ENCODE peak calls at places on chromosomes 13 and 19, in five cellular contexts. One of them, this sample, is unnamed.

GRCh38 chr13:91247768-91248167 is 99.7 kb upstream of the MIR17HG start:
- DNase-seq in neural crest cell: no peak
- DNase-seq in T-helper 9 cell: no peak
- DNase-seq in stimulated activated CD4-positive, alpha-beta T cell treated with anti-CD3 and anti-CD28 coated beads, Interleukin-4, amount 100 ng/mL, for 48 hours: no peak
- DNase-seq in NCI-H460: no peak
- DNase-seq in this sample: no peak

GRCh38 chr13:42525035-42525504 is 48.9 kb upstream of the TNFSF11 start:
- DNase-seq in stimulated activated CD4-positive, alpha-beta T cell treated with anti-CD3 and anti-CD28 coated beads, Interleukin-4, amount 100 ng/mL, for 48 hours: no peak
- DNase-seq in neural crest cell: no peak
- DNase-seq in T-helper 9 cell: no peak
- DNase-seq in NCI-H460: no peak
- DNase-seq in this sample: no peak

GRCh38 chr19:35194022-35194984 is 34.2 kb downstream of the FAM187B start:
- DNase-seq in NCI-H460: no peak
- DNase-seq in neural crest cell: no peak
- DNase-seq in stimulated activated CD4-positive, alpha-beta T cell treated with anti-CD3 and anti-CD28 coated beads, Interleukin-4, amount 100 ng/mL, for 48 hours: no peak
- DNase-seq in T-helper 9 cell: no peak
- DNase-seq in this sample: no peak

GRCh38 chr13:94673841-94674240 is 38.5 kb downstream of the SOX21 start:
- DNase-seq in neural crest cell: no peak
- DNase-seq in stimulated activated CD4-positive, alpha-beta T cell treated with anti-CD3 and anti-CD28 coated beads, Interleukin-4, amount 100 ng/mL, for 48 hours: no peak
- DNase-seq in NCI-H460: no peak
- DNase-seq in T-helper 9 cell: no peak
- DNase-seq in this sample: no peak

GRCh38 chr13:96779691-96780090 is 214.6 kb downstream of the OXGR1 start:
- DNase-seq in T-helper 9 cell: no peak
- DNase-seq in neural crest cell: no peak
- DNase-seq in stimulated activated CD4-positive, alpha-beta T cell treated with anti-CD3 and anti-CD28 coated beads, Interleukin-4, amount 100 ng/mL, for 48 hours: no peak
- DNase-seq in NCI-H460: no peak
- DNase-seq in this sample: no peak

GRCh38 chr19:6374179-6374709 is 1.5 kb downstream of the PSPN start:
- DNase-seq in stimulated activated CD4-positive, alpha-beta T cell treated with anti-CD3 and anti-CD28 coated beads, Interleukin-4, amount 100 ng/mL, for 48 hours: no peak
- DNase-seq in NCI-H460: no peak
- DNase-seq in T-helper 9 cell: no peak
- DNase-seq in neural crest cell: no peak
- DNase-seq in this sample: no peak

GRCh38 chr19:8209111-8209964 is at the start of gene CERS4:
- DNase-seq in neural crest cell: peak
- DNase-seq in T-helper 9 cell: peak
- DNase-seq in NCI-H460: peak
- DNase-seq in stimulated activated CD4-positive, alpha-beta T cell treated with anti-CD3 and anti-CD28 coated beads, Interleukin-4, amount 100 ng/mL, for 48 hours: peak
- DNase-seq in this sample: peak

GRCh38 chr19:45528744-45529453 is 21.6 kb downstream of the VASP start:
- DNase-seq in neural crest cell: no peak
- DNase-seq in NCI-H460: no peak
- DNase-seq in T-helper 9 cell: no peak
- DNase-seq in stimulated activated CD4-positive, alpha-beta T cell treated with anti-CD3 and anti-CD28 coated beads, Interleukin-4, amount 100 ng/mL, for 48 hours: no peak
- DNase-seq in this sample: no peak

GRCh38 chr13:44355643-44356042 is 18.0 kb upstream of the SERP2 start:
- DNase-seq in T-helper 9 cell: no peak
- DNase-seq in NCI-H460: no peak
- DNase-seq in neural crest cell: no peak
- DNase-seq in stimulated activated CD4-positive, alpha-beta T cell treated with anti-CD3 and anti-CD28 coated beads, Interleukin-4, amount 100 ng/mL, for 48 hours: no peak
- DNase-seq in this sample: no peak

GRCh38 chr19:39998511-39998910 is 1.7 kb downstream of the ZNF546 start:
- DNase-seq in stimulated activated CD4-positive, alpha-beta T cell treated with anti-CD3 and anti-CD28 coated beads, Interleukin-4, amount 100 ng/mL, for 48 hours: no peak
- DNase-seq in T-helper 9 cell: no peak
- DNase-seq in neural crest cell: no peak
- DNase-seq in NCI-H460: no peak
- DNase-seq in this sample: no peak

GRCh38 chr19:36687214-36688056 is at the start of gene ZNF567:
- DNase-seq in NCI-H460: peak
- DNase-seq in neural crest cell: peak
- DNase-seq in stimulated activated CD4-positive, alpha-beta T cell treated with anti-CD3 and anti-CD28 coated beads, Interleukin-4, amount 100 ng/mL, for 48 hours: peak
- DNase-seq in T-helper 9 cell: peak
- DNase-seq in this sample: peak

GRCh38 chr19:17183858-17184271 is 31.3 kb upstream of the USE1 start:
- DNase-seq in neural crest cell: no peak
- DNase-seq in stimulated activated CD4-positive, alpha-beta T cell treated with anti-CD3 and anti-CD28 coated beads, Interleukin-4, amount 100 ng/mL, for 48 hours: no peak
- DNase-seq in NCI-H460: no peak
- DNase-seq in T-helper 9 cell: no peak
- DNase-seq in this sample: no peak

GRCh38 chr13:74214321-74214720 is 80.1 kb upstream of the KLF12 start:
- DNase-seq in T-helper 9 cell: no peak
- DNase-seq in stimulated activated CD4-positive, alpha-beta T cell treated with anti-CD3 and anti-CD28 coated beads, Interleukin-4, amount 100 ng/mL, for 48 hours: no peak
- DNase-seq in neural crest cell: no peak
- DNase-seq in NCI-H460: no peak
- DNase-seq in this sample: no peak

GRCh38 chr19:1756264-1756663 is 3.0 kb downstream of the ONECUT3 start:
- DNase-seq in neural crest cell: no peak
- DNase-seq in NCI-H460: no peak
- DNase-seq in T-helper 9 cell: no peak
- DNase-seq in stimulated activated CD4-positive, alpha-beta T cell treated with anti-CD3 and anti-CD28 coated beads, Interleukin-4, amount 100 ng/mL, for 48 hours: no peak
- DNase-seq in this sample: no peak

GRCh38 chr19:1279782-1280341 is 4.5 kb downstream of the FAM174C start:
- DNase-seq in T-helper 9 cell: peak
- DNase-seq in NCI-H460: peak
- DNase-seq in neural crest cell: peak
- DNase-seq in stimulated activated CD4-positive, alpha-beta T cell treated with anti-CD3 and anti-CD28 coated beads, Interleukin-4, amount 100 ng/mL, for 48 hours: peak
- DNase-seq in this sample: peak

GRCh38 chr13:33761744-33762143 is 56.2 kb upstream of the RFC3 start:
- DNase-seq in NCI-H460: no peak
- DNase-seq in T-helper 9 cell: no peak
- DNase-seq in stimulated activated CD4-positive, alpha-beta T cell treated with anti-CD3 and anti-CD28 coated beads, Interleukin-4, amount 100 ng/mL, for 48 hours: no peak
- DNase-seq in neural crest cell: peak
- DNase-seq in this sample: no peak

GRCh38 chr19:45263013-45263412 is 11.9 kb downstream of the MARK4 start:
- DNase-seq in T-helper 9 cell: no peak
- DNase-seq in stimulated activated CD4-positive, alpha-beta T cell treated with anti-CD3 and anti-CD28 coated beads, Interleukin-4, amount 100 ng/mL, for 48 hours: no peak
- DNase-seq in neural crest cell: no peak
- DNase-seq in NCI-H460: no peak
- DNase-seq in this sample: no peak

GRCh38 chr13:102799544-102800144 is 725 bp downstream of the BIVM start:
- DNase-seq in stimulated activated CD4-positive, alpha-beta T cell treated with anti-CD3 and anti-CD28 coated beads, Interleukin-4, amount 100 ng/mL, for 48 hours: peak
- DNase-seq in T-helper 9 cell: no peak
- DNase-seq in neural crest cell: peak
- DNase-seq in NCI-H460: no peak
- DNase-seq in this sample: peak

GRCh38 chr13:20157387-20157786 is 3.5 kb downstream of the GJA3 start:
- DNase-seq in T-helper 9 cell: no peak
- DNase-seq in neural crest cell: no peak
- DNase-seq in NCI-H460: no peak
- DNase-seq in stimulated activated CD4-positive, alpha-beta T cell treated with anti-CD3 and anti-CD28 coated beads, Interleukin-4, amount 100 ng/mL, for 48 hours: no peak
- DNase-seq in this sample: no peak

GRCh38 chr13:40109324-40109958 is 454.0 kb downstream of the COG6 start:
- DNase-seq in neural crest cell: no peak
- DNase-seq in NCI-H460: peak
- DNase-seq in T-helper 9 cell: no peak
- DNase-seq in stimulated activated CD4-positive, alpha-beta T cell treated with anti-CD3 and anti-CD28 coated beads, Interleukin-4, amount 100 ng/mL, for 48 hours: no peak
- DNase-seq in this sample: no peak

GRCh38 chr19:51692065-51692915 is 840 bp upstream of the SPACA6 start:
- DNase-seq in T-helper 9 cell: no peak
- DNase-seq in neural crest cell: no peak
- DNase-seq in stimulated activated CD4-positive, alpha-beta T cell treated with anti-CD3 and anti-CD28 coated beads, Interleukin-4, amount 100 ng/mL, for 48 hours: no peak
- DNase-seq in NCI-H460: no peak
- DNase-seq in this sample: no peak

GRCh38 chr19:48928164-48929005 is 5.1 kb upstream of the DHDH start:
- DNase-seq in NCI-H460: no peak
- DNase-seq in T-helper 9 cell: no peak
- DNase-seq in neural crest cell: no peak
- DNase-seq in stimulated activated CD4-positive, alpha-beta T cell treated with anti-CD3 and anti-CD28 coated beads, Interleukin-4, amount 100 ng/mL, for 48 hours: no peak
- DNase-seq in this sample: no peak

GRCh38 chr19:35731779-35732405 is 10.4 kb downstream of the IGFLR1 start:
- DNase-seq in NCI-H460: no peak
- DNase-seq in stimulated activated CD4-positive, alpha-beta T cell treated with anti-CD3 and anti-CD28 coated beads, Interleukin-4, amount 100 ng/mL, for 48 hours: no peak
- DNase-seq in neural crest cell: no peak
- DNase-seq in T-helper 9 cell: no peak
- DNase-seq in this sample: no peak

GRCh38 chr19:2613507-2614295 is 88.8 kb downstream of the GNG7 start:
- DNase-seq in neural crest cell: peak
- DNase-seq in NCI-H460: peak
- DNase-seq in T-helper 9 cell: peak
- DNase-seq in stimulated activated CD4-positive, alpha-beta T cell treated with anti-CD3 and anti-CD28 coated beads, Interleukin-4, amount 100 ng/mL, for 48 hours: peak
- DNase-seq in this sample: peak

GRCh38 chr13:91817250-91817649 is 418.8 kb downstream of the GPC5 start:
- DNase-seq in stimulated activated CD4-positive, alpha-beta T cell treated with anti-CD3 and anti-CD28 coated beads, Interleukin-4, amount 100 ng/mL, for 48 hours: no peak
- DNase-seq in T-helper 9 cell: no peak
- DNase-seq in neural crest cell: no peak
- DNase-seq in NCI-H460: peak
- DNase-seq in this sample: no peak

GRCh38 chr13:71525004-71525403 is 342.0 kb downstream of the DACH1 start:
- DNase-seq in stimulated activated CD4-positive, alpha-beta T cell treated with anti-CD3 and anti-CD28 coated beads, Interleukin-4, amount 100 ng/mL, for 48 hours: no peak
- DNase-seq in neural crest cell: no peak
- DNase-seq in T-helper 9 cell: no peak
- DNase-seq in NCI-H460: no peak
- DNase-seq in this sample: no peak